ENCODE peak calls at places on chromosomes 11 and 22, in seven cellular contexts. K, J, E, T, D, Q and F are unnamed samples.
A peak's percentile ranks its signal among the peaks of the same experiment; 100 is the strongest.

GRCh38 chr11:10564692-10565318 is 3.7 kb downstream of the LYVE1 start:
- DNase-seq in J (no peak), E (no peak), Q (no peak), D (no peak), T (peak; percentile 48), K (no peak), F (peak; percentile 13)

GRCh38 chr11:1230456-1231395 is 7.9 kb downstream of the MUC5B start:
- DNase-seq in T (no peak), D (no peak), E (no peak), K (no peak), J (no peak), Q (no peak), F (no peak)

GRCh38 chr22:39302431-39302960 is 16.9 kb downstream of the RPL3 start:
- DNase-seq in Q (no peak), J (no peak), T (no peak), D (no peak), E (no peak), K (no peak), F (no peak)

GRCh38 chr11:130606181-130606580 is 157.7 kb downstream of the ADAMTS15 start:
- DNase-seq in T (peak; percentile 58), Q (no peak), D (no peak), E (no peak), K (no peak), J (no peak), F (no peak)

GRCh38 chr11:101254037-101254436 is 124.4 kb upstream of the PGR start:
- DNase-seq in Q (no peak), D (no peak), J (no peak), T (no peak), K (no peak), E (no peak), F (no peak)

GRCh38 chr11:100624346-100624745 is 62.7 kb upstream of the ARHGAP42 start:
- DNase-seq in Q (no peak), K (peak; percentile 31), J (no peak), D (no peak), T (no peak), E (no peak), F (peak; percentile 62)

GRCh38 chr11:112797653-112798293 is 163.4 kb upstream of the NCAM1 start:
- DNase-seq in E (peak; percentile 46), Q (no peak), K (no peak), D (no peak), J (no peak), T (peak; percentile 11), F (peak; percentile 40)

GRCh38 chr11:103773537-103773936 is 262.9 kb upstream of the DDI1 start:
- DNase-seq in K (no peak), D (no peak), T (no peak), J (no peak), Q (peak; percentile 69), E (no peak), F (no peak)

GRCh38 chr11:117202386-117203068 is 3.4 kb downstream of the TAGLN start:
- DNase-seq in Q (no peak), K (no peak), E (no peak), D (no peak), J (no peak), T (peak; percentile 43), F (no peak)

GRCh38 chr11:43515090-43515489 is 156.4 kb downstream of the TTC17 start:
- DNase-seq in T (no peak), K (no peak), J (no peak), E (no peak), D (no peak), Q (no peak), F (no peak)

GRCh38 chr11:6640036-6640984 is 15.3 kb downstream of the DCHS1 start:
- DNase-seq in T (no peak), Q (peak; percentile 56), E (no peak), D (no peak), J (no peak), K (no peak), F (no peak)

GRCh38 chr22:40238425-40239344 is 61.0 kb downstream of the TNRC6B start:
- DNase-seq in E (peak; percentile 67), K (peak; percentile 74), Q (no peak), J (peak; percentile 35), T (peak; percentile 45), D (peak; percentile 50), F (peak; percentile 89)

GRCh38 chr11:73317373-73317772 is 9.3 kb downstream of the ARHGEF17 start:
- DNase-seq in J (no peak), D (peak; percentile 71), T (no peak), K (no peak), Q (peak; percentile 94), E (no peak), F (no peak)

DNA sequence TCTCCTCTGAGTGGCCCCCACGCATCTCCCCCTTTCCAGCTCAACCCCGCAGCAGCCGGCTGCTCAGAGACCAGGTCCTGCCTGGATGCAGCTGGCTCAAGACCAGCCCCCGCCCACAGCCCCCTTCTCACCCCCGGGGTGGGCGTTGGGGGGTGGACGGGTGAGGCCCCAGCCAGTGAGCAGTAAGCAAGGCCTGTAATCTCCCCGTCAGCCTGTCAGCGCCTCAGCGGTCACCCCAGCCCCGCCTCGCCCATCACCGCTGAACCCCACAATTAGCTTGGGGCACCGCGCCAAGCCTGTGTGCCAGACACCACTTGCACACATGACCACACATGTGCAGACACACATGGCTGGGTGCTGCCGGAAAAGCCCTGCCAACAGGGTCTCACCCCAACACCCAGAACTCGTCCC is 5.9 kb downstream of the PLXNB2 start:
- DNase-seq in D (no peak), J (no peak), T (no peak), E (no peak), Q (no peak), K (no peak), F (no peak)
- H3K4me3 ChIP-seq in D (no peak overlapping the region), J (peak overlapping the region; percentile 31), T (peak overlapping the region; percentile 25), E (no peak overlapping the region), Q (no peak overlapping the region), K (no peak overlapping the region), F (peak overlapping the region; percentile 35)

DNA sequence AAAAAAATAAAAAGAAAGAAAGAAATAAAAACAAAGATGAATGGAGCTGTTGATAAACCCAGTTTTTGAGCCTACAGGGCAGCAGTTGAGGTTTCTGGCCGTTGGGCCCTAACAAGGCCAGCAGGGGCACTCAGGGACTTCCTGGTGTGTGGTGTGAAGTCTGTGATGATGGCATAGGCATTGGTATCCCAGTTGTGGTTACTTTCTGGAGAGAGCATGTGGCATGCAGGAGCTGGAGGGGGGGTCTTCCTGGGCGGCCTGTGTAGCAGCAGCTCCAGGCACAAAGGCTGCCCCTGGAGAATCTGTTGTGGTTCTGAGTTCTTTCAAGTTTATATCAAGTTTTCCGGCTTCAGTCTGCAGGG is 2.0 kb upstream of the TXNRD2 start:
- DNase-seq in K (peak; percentile 76), Q (no peak), E (peak; percentile 78), J (peak; percentile 72), T (peak; percentile 65), D (no peak), F (no peak)
- TF ChIP-seq CTCF in K (peak; percentile 23), Q (no peak), E (no peak), J (no peak), T (no peak), D (no peak), F (no peak)

GRCh38 chr22:36867695-36868094 is 6.9 kb downstream of the NCF4 start:
- DNase-seq in J (no peak), D (no peak), K (no peak), T (no peak), E (no peak), Q (no peak), F (no peak)

GRCh38 chr22:36871669-36872081 is 10.9 kb downstream of the NCF4 start:
- DNase-seq in J (no peak), E (no peak), T (no peak), Q (no peak), K (no peak), D (no peak), F (peak; percentile 89)

GRCh38 chr22:36872084-36872483 is 11.3 kb downstream of the NCF4 start:
- DNase-seq in J (no peak), Q (no peak), D (no peak), E (no peak), T (no peak), K (no peak), F (no peak)

GRCh38 chr22:36868546-36868945 is 7.7 kb downstream of the NCF4 start:
- DNase-seq in D (no peak), Q (no peak), J (no peak), E (no peak), K (no peak), T (no peak), F (no peak)

DNA sequence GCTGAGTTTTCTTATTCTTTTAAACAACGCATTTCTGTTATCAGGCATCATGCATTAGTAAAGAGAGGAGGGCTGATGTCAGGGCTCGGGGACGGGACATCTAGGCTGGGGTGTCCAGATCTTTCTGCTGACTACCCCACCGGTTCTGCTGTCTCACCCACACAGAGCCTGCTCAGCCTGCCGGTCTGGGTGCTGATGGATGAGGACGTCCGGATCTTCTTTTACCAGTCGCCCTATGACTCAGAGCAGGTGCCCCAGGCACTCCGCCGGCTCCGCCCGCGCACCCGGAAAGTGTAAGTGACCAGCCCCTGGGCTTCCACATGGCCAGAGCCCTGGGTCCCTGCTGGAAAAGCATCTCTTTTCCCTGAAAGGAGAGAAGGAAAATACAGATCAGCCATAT is 9.4 kb downstream of the NCF4 start:
- DNase-seq in T (no peak), K (no peak), E (no peak), Q (no peak), J (no peak), D (no peak), F (peak; percentile 91)
- H3K4me3 ChIP-seq in T (no peak overlapping the region), K (no peak overlapping the region), E (no peak overlapping the region), Q (no peak overlapping the region), J (no peak overlapping the region), D (no peak overlapping the region), F (no peak overlapping the region)

GRCh38 chr11:64765291-64765803 is 5.6 kb upstream of the PYGM start:
- DNase-seq in E (no peak), J (no peak), T (no peak), K (no peak), D (no peak), Q (peak; percentile 62), F (no peak)
- TF ChIP-seq CTCF in E (peak; percentile 36), J (peak; percentile 20), T (peak; percentile 9), K (no peak), D (peak; percentile 15), Q (no peak), F (peak; percentile 33)

GRCh38 chr22:42912049-42912448 is 55.0 kb upstream of the ARFGAP3 start:
- DNase-seq in T (no peak), E (no peak), K (no peak), Q (no peak), J (no peak), D (no peak), F (no peak)

GRCh38 chr22:42915980-42916765 is 59.1 kb upstream of the ARFGAP3 start:
- DNase-seq in T (no peak), E (no peak), K (no peak), D (no peak), Q (no peak), J (no peak), F (no peak)

GRCh38 chr22:42918500-42918899 is 61.4 kb upstream of the ARFGAP3 start:
- DNase-seq in J (no peak), E (no peak), T (no peak), K (no peak), Q (no peak), D (no peak), F (peak; percentile 79)

GRCh38 chr22:42913874-42914510 is 56.9 kb upstream of the ARFGAP3 start:
- DNase-seq in Q (no peak), J (no peak), E (no peak), D (no peak), K (no peak), T (no peak), F (no peak)

GRCh38 chr22:42914511-42915076 is 57.5 kb upstream of the ARFGAP3 start:
- DNase-seq in J (no peak), Q (no peak), E (no peak), T (no peak), K (no peak), D (no peak), F (no peak)
- H3K4me3 ChIP-seq in J (no peak overlapping the region), Q (no peak overlapping the region), E (no peak overlapping the region), T (no peak overlapping the region), K (no peak overlapping the region), D (no peak overlapping the region), F (no peak overlapping the region)